ENCODE peak calls at places on chromosome 19, in seven cellular contexts. U is ascending aorta; E is activated B cell treated with CpG ODN at 0.5 μM for 24 hours; T is amniotic epithelial cell; P is stimulated activated effector memory CD8-positive, alpha-beta T cell treated with anti-CD3 and anti-CD28 coated beads, Interleukin-12 subunit alpha, Interleukin-12 subunit beta, amount 100 ng/mL, for 72 hours; C is HT1080; W is AG09309. V is an unnamed sample.
A peak's percentile ranks its signal among the peaks of the same experiment; 100 is the strongest.

GRCh38 chr19:5147971-5148793 is 179.3 kb downstream of the KDM4B start:
- DNase-seq in U (no peak), E (no peak), T (no peak), P (no peak), C (no peak), W (peak; percentile 25), V (no peak)

GRCh38 chr19:12085074-12085818 is 20.7 kb downstream of the ZNF844 start:
- DNase-seq in U (no peak), E (no peak), T (no peak), P (no peak), C (no peak), W (no peak), V (no peak)

GRCh38 chr19:6056801-6057650 is 53.3 kb downstream of the RFX2 start:
- DNase-seq in U (peak; percentile 67), E (no peak), T (peak; percentile 96), P (no peak), C (peak; percentile 92), W (peak; percentile 90), V (no peak)

GRCh38 chr19:42250666-42251531 is 4.0 kb downstream of the ERF start:
- DNase-seq in U (no peak), E (no peak), T (peak; percentile 43), P (no peak), C (peak; percentile 71), W (no peak), V (no peak)

GRCh38 chr19:15074371-15074770 is 7.6 kb upstream of the OR1I1 start:
- DNase-seq in U (no peak), E (no peak), T (no peak), P (no peak), C (no peak), W (no peak), V (no peak)

GRCh38 chr19:1920644-1921043 is 15.4 kb downstream of the ADAT3 start:
- DNase-seq in U (no peak), E (no peak), T (no peak), P (no peak), C (no peak), W (no peak), V (no peak)

GRCh38 chr19:49421039-49421877 is 2.0 kb downstream of the PTH2 start:
- DNase-seq in U (no peak), E (no peak), T (peak; percentile 25), P (no peak), C (no peak), W (no peak), V (peak; percentile 99)

GRCh38 chr19:4952945-4953344 is 16.0 kb upstream of the KDM4B start:
- DNase-seq in U (no peak), E (no peak), T (no peak), P (no peak), C (no peak), W (no peak), V (no peak)

GRCh38 chr19:39126593-39127187 is 1.1 kb downstream of the PAK4 start:
- DNase-seq in U (no peak), E (no peak), T (peak; percentile 49), P (no peak), C (peak; percentile 34), W (no peak), V (no peak)

GRCh38 chr19:1805401-1806183 is 6.5 kb downstream of the ATP8B3 start:
- DNase-seq in U (no peak), E (no peak), T (no peak), P (no peak), C (no peak), W (no peak), V (no peak)

GRCh38 chr19:33397536-33398360 is 24.2 kb downstream of the CEBPG start:
- DNase-seq in U (no peak), E (no peak), T (no peak), P (no peak), C (no peak), W (no peak), V (no peak)

GRCh38 chr19:47518139-47518538 is 3.3 kb upstream of the NAPA start:
- DNase-seq in U (no peak), E (peak; percentile 44), T (peak; percentile 12), P (peak; percentile 83), C (no peak), W (no peak), V (no peak)

GRCh38 chr19:15316498-15316897 is 15.8 kb downstream of the BRD4 start:
- DNase-seq in U (no peak), E (no peak), T (no peak), P (no peak), C (no peak), W (no peak), V (no peak)

GRCh38 chr19:2494084-2494446 is 18.1 kb downstream of the GADD45B start:
- DNase-seq in U (no peak), E (no peak), T (peak; percentile 88), P (no peak), C (no peak), W (no peak), V (no peak)

GRCh38 chr19:45693168-45693788 is 812 bp downstream of the QPCTL start:
- DNase-seq in U (no peak), E (peak; percentile 72), T (no peak), P (peak; percentile 89), C (peak; percentile 59), W (no peak), V (no peak)

GRCh38 chr19:36151144-36152051 is 849 bp downstream of the COX7A1 start:
- DNase-seq in U (peak; percentile 39), E (no peak), T (no peak), P (no peak), C (no peak), W (no peak), V (no peak)

GRCh38 chr19:15251749-15252397 is 19.6 kb upstream of the EPHX3 start:
- DNase-seq in U (peak; percentile 57), E (no peak), T (peak; percentile 97), P (no peak), C (peak; percentile 90), W (peak; percentile 95), V (peak; percentile 46)

GRCh38 chr19:44657211-44657921 is 13.7 kb downstream of the PVR start:
- DNase-seq in U (no peak), E (peak; percentile 58), T (peak; percentile 45), P (peak; percentile 83), C (peak; percentile 55), W (no peak), V (no peak)

GRCh38 chr19:31257025-31257424 is 92.2 kb downstream of the TSHZ3 start:
- DNase-seq in U (no peak), E (no peak), T (no peak), P (peak; percentile 23), C (no peak), W (no peak), V (peak; percentile 37)

GRCh38 chr19:11198769-11199469 is 1.6 kb upstream of the KANK2 start:
- DNase-seq in U (no peak), E (no peak), T (no peak), P (no peak), C (no peak), W (no peak), V (no peak)

GRCh38 chr19:35211545-35212230 is 16.9 kb downstream of the FAM187B start:
- DNase-seq in U (peak; percentile 55), E (no peak), T (no peak), P (peak; percentile 68), C (no peak), W (no peak), V (no peak)

GRCh38 chr19:38640368-38640767 is 7.1 kb upstream of the ACTN4 start:
- DNase-seq in U (no peak), E (no peak), T (no peak), P (no peak), C (no peak), W (no peak), V (no peak)

V was measured in H1.